ENCODE peak calls at places on chromosomes 12 and 14, in eight cellular contexts. One of them, this sample, is unnamed. For H3K9me3, H3K4me1 and H3K36me3, the result is how much of the 10 kb centered on the place peaks cover.

GRCh38 chr14:76763362-76764041 is 2.2 kb downstream of the VASH1 start:
- DNase-seq in fibroblast of lung: peak
- DNase-seq in psoas muscle: no peak
- DNase-seq in heart left ventricle: no peak
- DNase-seq in Panc1: no peak
- DNase-seq in CD4-positive, alpha-beta memory T cell: no peak
- DNase-seq in IMR-90: peak
- DNase-seq in naive thymus-derived CD4-positive, alpha-beta T cell: no peak
- DNase-seq in this sample: no peak

GRCh38 chr12:107513636-107514400 is 171.8 kb upstream of the PWP1 start:
- DNase-seq in IMR-90: no peak
- DNase-seq in CD4-positive, alpha-beta memory T cell: no peak
- DNase-seq in heart left ventricle: no peak
- DNase-seq in psoas muscle: no peak
- DNase-seq in naive thymus-derived CD4-positive, alpha-beta T cell: no peak
- DNase-seq in fibroblast of lung: no peak
- DNase-seq in Panc1: no peak
- DNase-seq in this sample: no peak

GRCh38 chr14:89418452-89418851 is 1.4 kb upstream of the FOXN3 start:
- DNase-seq in fibroblast of lung: no peak
- DNase-seq in naive thymus-derived CD4-positive, alpha-beta T cell: peak
- DNase-seq in psoas muscle: no peak
- DNase-seq in CD4-positive, alpha-beta memory T cell: no peak
- DNase-seq in heart left ventricle: no peak
- DNase-seq in IMR-90: no peak
- DNase-seq in Panc1: no peak
- DNase-seq in this sample: no peak

GRCh38 chr12:47902131-47902639 is 2.6 kb downstream of the VDR start:
- DNase-seq in Panc1: no peak
- DNase-seq in heart left ventricle: no peak
- DNase-seq in psoas muscle: no peak
- DNase-seq in IMR-90: no peak
- DNase-seq in naive thymus-derived CD4-positive, alpha-beta T cell: no peak
- DNase-seq in CD4-positive, alpha-beta memory T cell: no peak
- DNase-seq in fibroblast of lung: no peak
- DNase-seq in this sample: no peak

GRCh38 chr14:73438993-73439392 is 19.4 kb downstream of the NUMB start:
- DNase-seq in fibroblast of lung: no peak
- DNase-seq in psoas muscle: no peak
- DNase-seq in Panc1: no peak
- DNase-seq in heart left ventricle: no peak
- DNase-seq in naive thymus-derived CD4-positive, alpha-beta T cell: no peak
- DNase-seq in CD4-positive, alpha-beta memory T cell: no peak
- DNase-seq in IMR-90: no peak
- DNase-seq in this sample: no peak

GRCh38 chr14:73787760-73788508 is 63.7 kb upstream of the PTGR2 start:
- DNase-seq in fibroblast of lung: peak
- DNase-seq in CD4-positive, alpha-beta memory T cell: peak
- DNase-seq in heart left ventricle: no peak
- DNase-seq in naive thymus-derived CD4-positive, alpha-beta T cell: no peak
- DNase-seq in Panc1: no peak
- DNase-seq in psoas muscle: no peak
- DNase-seq in IMR-90: peak
- DNase-seq in this sample: no peak

GRCh38 chr12:76874491-76875190 is 4.2 kb downstream of the CSRP2 start:
- DNase-seq in IMR-90: no peak
- DNase-seq in psoas muscle: no peak
- DNase-seq in heart left ventricle: no peak
- DNase-seq in fibroblast of lung: no peak
- DNase-seq in naive thymus-derived CD4-positive, alpha-beta T cell: no peak
- DNase-seq in Panc1: no peak
- DNase-seq in CD4-positive, alpha-beta memory T cell: no peak
- DNase-seq in this sample: no peak

GRCh38 chr14:71358209-71358931 is 451.1 kb downstream of the PCNX1 start:
- DNase-seq in psoas muscle: no peak
- DNase-seq in heart left ventricle: no peak
- DNase-seq in naive thymus-derived CD4-positive, alpha-beta T cell: no peak
- DNase-seq in Panc1: no peak
- DNase-seq in CD4-positive, alpha-beta memory T cell: no peak
- DNase-seq in IMR-90: peak
- DNase-seq in fibroblast of lung: peak
- DNase-seq in this sample: no peak

GRCh38 chr12:110606253-110606611 is 7.7 kb upstream of the TCTN1 start:
- DNase-seq in CD4-positive, alpha-beta memory T cell: no peak
- DNase-seq in heart left ventricle: no peak
- DNase-seq in Panc1: no peak
- DNase-seq in naive thymus-derived CD4-positive, alpha-beta T cell: no peak
- DNase-seq in psoas muscle: no peak
- DNase-seq in IMR-90: no peak
- DNase-seq in fibroblast of lung: no peak
- DNase-seq in this sample: no peak

GRCh38 chr12:13573698-13574321 is 377.3 kb downstream of the EMP1 start:
- DNase-seq in Panc1: no peak
- DNase-seq in fibroblast of lung: peak
- DNase-seq in naive thymus-derived CD4-positive, alpha-beta T cell: no peak
- DNase-seq in CD4-positive, alpha-beta memory T cell: no peak
- DNase-seq in IMR-90: peak
- DNase-seq in psoas muscle: no peak
- DNase-seq in heart left ventricle: no peak
- DNase-seq in this sample: no peak

GRCh38 chr12:27902651-27903050 is 69.9 kb downstream of the PTHLH start:
- DNase-seq in psoas muscle: no peak
- DNase-seq in fibroblast of lung: no peak
- DNase-seq in Panc1: no peak
- DNase-seq in IMR-90: no peak
- DNase-seq in naive thymus-derived CD4-positive, alpha-beta T cell: no peak
- DNase-seq in heart left ventricle: no peak
- DNase-seq in CD4-positive, alpha-beta memory T cell: no peak
- DNase-seq in this sample: no peak

GRCh38 chr12:60205500-60205899 is 609.7 kb downstream of the SLC16A7 start:
- DNase-seq in fibroblast of lung: peak
- DNase-seq in Panc1: no peak
- DNase-seq in naive thymus-derived CD4-positive, alpha-beta T cell: no peak
- DNase-seq in psoas muscle: no peak
- DNase-seq in heart left ventricle: no peak
- DNase-seq in CD4-positive, alpha-beta memory T cell: no peak
- DNase-seq in IMR-90: peak
- DNase-seq in this sample: no peak

GRCh38 chr14:31568671-31569070 is 7.5 kb downstream of the NUBPL start:
- DNase-seq in fibroblast of lung: peak
- DNase-seq in Panc1: no peak
- DNase-seq in IMR-90: peak
- DNase-seq in heart left ventricle: no peak
- DNase-seq in CD4-positive, alpha-beta memory T cell: no peak
- DNase-seq in naive thymus-derived CD4-positive, alpha-beta T cell: no peak
- DNase-seq in psoas muscle: no peak
- DNase-seq in this sample: no peak

GRCh38 chr12:93025145-93026103 is 96.3 kb upstream of the EEA1 start:
- DNase-seq in fibroblast of lung: peak
- DNase-seq in Panc1: peak
- DNase-seq in heart left ventricle: no peak
- DNase-seq in psoas muscle: no peak
- DNase-seq in CD4-positive, alpha-beta memory T cell: no peak
- DNase-seq in naive thymus-derived CD4-positive, alpha-beta T cell: peak
- DNase-seq in IMR-90: peak
- DNase-seq in this sample: peak

GRCh38 chr12:58920102-58920955 is at the start of gene LRIG3:
- DNase-seq in naive thymus-derived CD4-positive, alpha-beta T cell: no peak
- DNase-seq in Panc1: peak
- DNase-seq in fibroblast of lung: peak
- DNase-seq in IMR-90: peak
- DNase-seq in heart left ventricle: peak
- DNase-seq in CD4-positive, alpha-beta memory T cell: no peak
- DNase-seq in psoas muscle: peak
- DNase-seq in this sample: peak

DNA sequence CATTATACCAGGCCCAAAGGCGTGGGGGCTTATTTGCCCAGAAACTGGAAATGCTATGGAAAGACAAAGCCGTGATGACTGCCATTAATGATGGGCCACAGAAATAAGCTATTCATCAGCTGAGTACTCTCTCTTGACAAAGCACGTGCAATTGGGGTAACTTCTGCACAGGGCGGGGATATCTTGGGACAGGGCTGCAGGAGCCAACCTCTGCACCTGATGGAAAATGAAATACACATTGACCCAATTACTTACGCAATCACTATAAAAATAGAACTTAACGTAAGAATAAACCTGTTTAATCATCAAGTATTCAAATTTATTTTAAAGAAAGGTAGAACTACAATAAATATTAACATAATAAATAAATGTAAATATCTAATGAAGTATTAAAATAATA is 180.1 kb upstream of the NTF3 start:
- DNase-seq in naive thymus-derived CD4-positive, alpha-beta T cell: no peak
- DNase-seq in CD4-positive, alpha-beta memory T cell: no peak
- DNase-seq in heart left ventricle: no peak
- DNase-seq in IMR-90: no peak
- DNase-seq in Panc1: no peak
- DNase-seq in fibroblast of lung: no peak
- DNase-seq in psoas muscle: no peak
- DNase-seq in this sample: no peak
- H3K9me3 ChIP-seq in naive thymus-derived CD4-positive, alpha-beta T cell: under half
- H3K9me3 ChIP-seq in CD4-positive, alpha-beta memory T cell: under half
- H3K9me3 ChIP-seq in heart left ventricle: under half
- H3K9me3 ChIP-seq in IMR-90: under half
- H3K9me3 ChIP-seq in Panc1: under half
- H3K9me3 ChIP-seq in fibroblast of lung: under half
- H3K9me3 ChIP-seq in psoas muscle: under half
- H3K9me3 ChIP-seq in this sample: under half

GRCh38 chr12:24894869-24895268 is 54.0 kb downstream of the BCAT1 start:
- DNase-seq in psoas muscle: no peak
- DNase-seq in Panc1: no peak
- DNase-seq in IMR-90: no peak
- DNase-seq in naive thymus-derived CD4-positive, alpha-beta T cell: no peak
- DNase-seq in fibroblast of lung: no peak
- DNase-seq in heart left ventricle: no peak
- DNase-seq in CD4-positive, alpha-beta memory T cell: no peak
- DNase-seq in this sample: no peak
- H3K4me1 ChIP-seq in psoas muscle: under half
- H3K4me1 ChIP-seq in Panc1: under half
- H3K4me1 ChIP-seq in IMR-90: under half
- H3K4me1 ChIP-seq in naive thymus-derived CD4-positive, alpha-beta T cell: under half
- H3K4me1 ChIP-seq in fibroblast of lung: under half
- H3K4me1 ChIP-seq in heart left ventricle: under half
- H3K4me1 ChIP-seq in CD4-positive, alpha-beta memory T cell: under half
- H3K4me1 ChIP-seq in this sample: under half

DNA sequence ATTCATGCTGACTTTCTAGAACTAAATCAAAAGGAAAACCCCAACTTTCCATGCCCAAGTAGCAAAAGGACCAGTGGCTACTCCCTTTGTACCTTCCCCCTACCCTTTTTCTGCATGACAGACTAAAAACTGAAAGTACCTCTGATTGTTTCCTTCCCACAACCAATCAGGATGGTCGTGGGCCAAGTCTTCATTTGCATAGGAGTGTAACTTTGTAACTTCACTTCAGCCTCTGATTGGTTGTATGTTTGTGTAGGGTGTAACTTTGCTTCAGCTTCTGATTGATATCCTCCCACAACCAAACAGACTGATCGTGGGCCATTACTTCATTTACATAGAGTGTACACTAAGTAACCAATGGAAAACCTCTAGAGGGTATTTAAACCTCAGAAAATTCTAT is 96.5 kb downstream of the DENND5B start:
- DNase-seq in Panc1: no peak
- DNase-seq in fibroblast of lung: no peak
- DNase-seq in psoas muscle: no peak
- DNase-seq in heart left ventricle: no peak
- DNase-seq in naive thymus-derived CD4-positive, alpha-beta T cell: no peak
- DNase-seq in IMR-90: no peak
- DNase-seq in CD4-positive, alpha-beta memory T cell: no peak
- DNase-seq in this sample: no peak
- H3K36me3 ChIP-seq in Panc1: under half
- H3K36me3 ChIP-seq in fibroblast of lung: under half
- H3K36me3 ChIP-seq in psoas muscle: under half
- H3K36me3 ChIP-seq in heart left ventricle: under half
- H3K36me3 ChIP-seq in naive thymus-derived CD4-positive, alpha-beta T cell: under half
- H3K36me3 ChIP-seq in IMR-90: under half
- H3K36me3 ChIP-seq in CD4-positive, alpha-beta memory T cell: under half
- H3K36me3 ChIP-seq in this sample: under half

GRCh38 chr14:105840266-105841021 is 314.1 kb downstream of the TMEM121 start:
- DNase-seq in CD4-positive, alpha-beta memory T cell: no peak
- DNase-seq in heart left ventricle: no peak
- DNase-seq in Panc1: no peak
- DNase-seq in IMR-90: no peak
- DNase-seq in psoas muscle: no peak
- DNase-seq in fibroblast of lung: no peak
- DNase-seq in naive thymus-derived CD4-positive, alpha-beta T cell: no peak
- DNase-seq in this sample: no peak

GRCh38 chr14:105842105-105842504 is 315.7 kb downstream of the TMEM121 start:
- DNase-seq in IMR-90: no peak
- DNase-seq in heart left ventricle: no peak
- DNase-seq in fibroblast of lung: no peak
- DNase-seq in Panc1: no peak
- DNase-seq in CD4-positive, alpha-beta memory T cell: no peak
- DNase-seq in naive thymus-derived CD4-positive, alpha-beta T cell: no peak
- DNase-seq in psoas muscle: no peak
- DNase-seq in this sample: no peak

GRCh38 chr14:105839425-105840265 is 313.3 kb downstream of the TMEM121 start:
- DNase-seq in CD4-positive, alpha-beta memory T cell: no peak
- DNase-seq in naive thymus-derived CD4-positive, alpha-beta T cell: no peak
- DNase-seq in psoas muscle: no peak
- DNase-seq in fibroblast of lung: no peak
- DNase-seq in IMR-90: no peak
- DNase-seq in Panc1: no peak
- DNase-seq in heart left ventricle: peak
- DNase-seq in this sample: no peak

GRCh38 chr14:105843444-105844046 is 317.2 kb downstream of the TMEM121 start:
- DNase-seq in heart left ventricle: no peak
- DNase-seq in fibroblast of lung: no peak
- DNase-seq in Panc1: no peak
- DNase-seq in IMR-90: no peak
- DNase-seq in psoas muscle: no peak
- DNase-seq in CD4-positive, alpha-beta memory T cell: no peak
- DNase-seq in naive thymus-derived CD4-positive, alpha-beta T cell: no peak
- DNase-seq in this sample: no peak

DNA sequence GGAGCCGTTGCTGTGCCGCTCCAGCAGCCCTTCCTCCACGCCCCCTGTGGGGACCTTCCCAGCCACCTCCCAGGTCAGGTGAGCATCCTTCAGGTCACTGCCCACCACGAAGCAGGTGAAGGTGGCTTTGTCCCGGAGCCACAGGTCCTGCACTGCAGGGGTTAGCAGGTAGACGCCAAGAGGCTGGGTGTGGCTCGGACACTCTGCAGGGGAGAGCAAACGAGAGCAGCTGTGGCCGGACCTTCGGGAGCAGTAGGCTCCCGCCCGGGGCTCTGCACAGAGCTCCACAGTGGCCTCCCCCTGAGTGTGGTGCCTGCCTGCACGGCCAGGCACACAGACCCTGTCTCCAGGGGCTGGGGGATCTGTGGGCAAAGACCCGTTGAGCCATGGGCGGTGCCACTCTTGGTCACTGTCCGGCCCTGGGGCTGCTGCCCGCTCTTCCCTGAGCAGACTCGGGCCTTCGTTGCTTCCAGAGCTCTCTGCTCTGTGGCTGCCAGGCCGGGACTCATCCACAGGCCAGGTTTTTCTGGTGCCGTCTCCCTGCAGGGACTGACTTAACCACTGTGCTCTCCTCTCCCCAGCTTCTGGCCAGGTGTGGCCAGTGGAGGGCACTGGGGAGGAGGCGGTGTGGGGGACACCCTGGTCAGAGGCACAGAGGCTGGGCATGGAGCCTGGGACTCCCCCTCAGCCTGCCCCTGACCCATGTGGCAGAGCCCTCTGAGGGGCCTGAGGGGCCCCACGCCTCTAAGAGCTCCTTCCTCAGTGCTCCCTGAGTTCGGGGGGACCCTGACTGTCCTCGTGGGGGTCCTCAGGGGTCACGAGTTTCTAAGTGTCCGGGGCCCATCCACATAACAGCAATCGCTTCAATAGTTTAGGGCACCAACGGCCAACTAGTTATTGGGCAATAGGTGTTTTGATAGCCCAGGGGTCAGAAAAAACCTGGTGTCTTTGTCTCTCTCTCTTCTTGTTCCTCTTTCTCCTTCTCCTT is 314.9 kb downstream of the TMEM121 start:
- DNase-seq in naive thymus-derived CD4-positive, alpha-beta T cell: no peak
- DNase-seq in Panc1: no peak
- DNase-seq in CD4-positive, alpha-beta memory T cell: no peak
- DNase-seq in heart left ventricle: no peak
- DNase-seq in fibroblast of lung: no peak
- DNase-seq in psoas muscle: no peak
- DNase-seq in IMR-90: no peak
- DNase-seq in this sample: no peak
- H3K9me3 ChIP-seq in naive thymus-derived CD4-positive, alpha-beta T cell: under half
- H3K9me3 ChIP-seq in Panc1: under half
- H3K9me3 ChIP-seq in CD4-positive, alpha-beta memory T cell: under half
- H3K9me3 ChIP-seq in heart left ventricle: under half
- H3K9me3 ChIP-seq in fibroblast of lung: under half
- H3K9me3 ChIP-seq in psoas muscle: under half
- H3K9me3 ChIP-seq in IMR-90: half or more
- H3K9me3 ChIP-seq in this sample: under half